ENCODE peak calls at places on chromosomes 3 and 15, in ten cellular contexts. One of them, this sample, is unnamed.

GRCh38 chr15:51163843-51164242 is 69.1 kb upstream of the TNFAIP8L3 start:
- DNase-seq in neuronal stem cell: no peak
- DNase-seq in tibial artery: no peak
- DNase-seq in lower lobe of right lung: no peak
- DNase-seq in cardiac muscle cell: no peak
- DNase-seq in LNCaP clone FGC: no peak
- DNase-seq in HepG2: no peak
- DNase-seq in stomach: no peak
- DNase-seq in ovary: no peak
- DNase-seq in endodermal cell: peak; percentile 57
- DNase-seq in this sample: no peak

GRCh38 chr3:170470063-170471006 is 51.7 kb downstream of the CLDN11 start:
- DNase-seq in cardiac muscle cell: no peak
- DNase-seq in LNCaP clone FGC: no peak
- DNase-seq in lower lobe of right lung: no peak
- DNase-seq in tibial artery: no peak
- DNase-seq in stomach: no peak
- DNase-seq in neuronal stem cell: no peak
- DNase-seq in ovary: no peak
- DNase-seq in HepG2: no peak
- DNase-seq in endodermal cell: no peak
- DNase-seq in this sample: no peak

GRCh38 chr3:108493862-108494261 is 16.5 kb downstream of the MYH15 start:
- DNase-seq in ovary: no peak
- DNase-seq in tibial artery: no peak
- DNase-seq in lower lobe of right lung: no peak
- DNase-seq in LNCaP clone FGC: no peak
- DNase-seq in endodermal cell: peak; percentile 52
- DNase-seq in HepG2: no peak
- DNase-seq in stomach: no peak
- DNase-seq in neuronal stem cell: no peak
- DNase-seq in cardiac muscle cell: no peak
- DNase-seq in this sample: no peak

GRCh38 chr3:13746385-13746784 is 133.5 kb downstream of the WNT7A start:
- DNase-seq in lower lobe of right lung: no peak
- DNase-seq in cardiac muscle cell: no peak
- DNase-seq in HepG2: no peak
- DNase-seq in neuronal stem cell: no peak
- DNase-seq in LNCaP clone FGC: no peak
- DNase-seq in endodermal cell: no peak
- DNase-seq in ovary: no peak
- DNase-seq in tibial artery: no peak
- DNase-seq in stomach: no peak
- DNase-seq in this sample: no peak

GRCh38 chr3:56783644-56784451 is 17.9 kb downstream of the ARHGEF3 start:
- DNase-seq in cardiac muscle cell: peak; percentile 86
- DNase-seq in tibial artery: peak; percentile 70
- DNase-seq in HepG2: peak; percentile 77
- DNase-seq in LNCaP clone FGC: peak; percentile 94
- DNase-seq in endodermal cell: no peak
- DNase-seq in ovary: no peak
- DNase-seq in stomach: peak; percentile 70
- DNase-seq in lower lobe of right lung: peak; percentile 72
- DNase-seq in neuronal stem cell: no peak
- DNase-seq in this sample: peak; percentile 88

GRCh38 chr3:191958980-191959671 is 498.2 kb downstream of the PYDC2 start:
- DNase-seq in HepG2: no peak
- DNase-seq in endodermal cell: no peak
- DNase-seq in stomach: no peak
- DNase-seq in lower lobe of right lung: no peak
- DNase-seq in LNCaP clone FGC: no peak
- DNase-seq in ovary: no peak
- DNase-seq in tibial artery: no peak
- DNase-seq in cardiac muscle cell: no peak
- DNase-seq in neuronal stem cell: no peak
- DNase-seq in this sample: no peak

GRCh38 chr3:128727059-128727458 is 1.1 kb downstream of the RAB7A start:
- DNase-seq in tibial artery: no peak
- DNase-seq in lower lobe of right lung: no peak
- DNase-seq in cardiac muscle cell: no peak
- DNase-seq in endodermal cell: no peak
- DNase-seq in LNCaP clone FGC: no peak
- DNase-seq in HepG2: no peak
- DNase-seq in ovary: no peak
- DNase-seq in stomach: no peak
- DNase-seq in neuronal stem cell: no peak
- DNase-seq in this sample: no peak

GRCh38 chr15:99090938-99091337 is 13.9 kb upstream of the SYNM start:
- DNase-seq in endodermal cell: peak; percentile 65
- DNase-seq in HepG2: no peak
- DNase-seq in cardiac muscle cell: no peak
- DNase-seq in ovary: no peak
- DNase-seq in tibial artery: no peak
- DNase-seq in neuronal stem cell: no peak
- DNase-seq in LNCaP clone FGC: no peak
- DNase-seq in stomach: no peak
- DNase-seq in lower lobe of right lung: no peak
- DNase-seq in this sample: no peak

GRCh38 chr15:40754883-40755815 is at the start of gene RMDN3:
- DNase-seq in endodermal cell: peak; percentile 98
- DNase-seq in LNCaP clone FGC: peak; percentile 63
- DNase-seq in stomach: peak; percentile 94
- DNase-seq in cardiac muscle cell: peak; percentile 95
- DNase-seq in lower lobe of right lung: peak; percentile 96
- DNase-seq in HepG2: peak; percentile 77
- DNase-seq in tibial artery: peak; percentile 87
- DNase-seq in neuronal stem cell: peak; percentile 96
- DNase-seq in ovary: peak; percentile 97
- DNase-seq in this sample: peak; percentile 90
- H3K4me3 ChIP-seq in endodermal cell: peak within 1 kb of the TSS; percentile 86
- H3K4me3 ChIP-seq in LNCaP clone FGC: peak within 1 kb of the TSS; percentile 99
- H3K4me3 ChIP-seq in stomach: peak within 1 kb of the TSS; percentile 89
- H3K4me3 ChIP-seq in cardiac muscle cell: peak within 1 kb of the TSS; percentile 77
- H3K4me3 ChIP-seq in lower lobe of right lung: peak within 1 kb of the TSS; percentile 95
- H3K4me3 ChIP-seq in HepG2: peak within 1 kb of the TSS; percentile 83
- H3K4me3 ChIP-seq in tibial artery: peak within 1 kb of the TSS; percentile 82
- H3K4me3 ChIP-seq in neuronal stem cell: peak within 1 kb of the TSS; percentile 86
- H3K4me3 ChIP-seq in ovary: peak within 1 kb of the TSS; percentile 68
- H3K4me3 ChIP-seq in this sample: peak within 1 kb of the TSS; percentile 75

DNA sequence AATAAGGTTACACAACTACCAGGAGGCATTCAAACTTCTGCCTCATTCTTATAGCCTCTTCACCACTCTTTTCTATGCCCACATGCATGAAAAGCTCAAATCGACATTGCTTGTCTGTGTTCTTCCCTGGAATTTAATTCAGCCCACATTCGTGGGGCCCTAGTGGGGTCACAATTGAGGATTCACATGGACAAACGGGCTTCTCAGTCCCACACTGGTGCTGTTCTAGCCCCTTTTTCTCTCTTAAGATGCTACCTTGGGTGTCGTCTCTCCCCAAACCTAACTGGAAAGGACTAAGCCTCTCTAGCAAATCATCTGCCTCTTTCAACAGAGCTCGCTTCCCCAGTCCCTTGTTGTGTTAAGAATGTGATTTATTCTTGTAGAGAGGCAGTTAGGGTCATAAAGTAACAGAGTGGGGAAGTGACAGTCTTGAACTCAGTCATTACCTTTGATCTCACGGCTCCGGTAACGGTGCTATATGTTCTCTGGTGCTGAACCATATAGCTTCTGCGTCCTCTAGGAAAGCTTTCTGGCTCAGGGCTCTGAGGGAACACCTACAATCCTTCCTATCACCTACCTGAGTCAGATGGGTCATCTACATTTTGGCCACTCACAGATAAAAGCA is 4.9 kb downstream of the LPP start:
- DNase-seq in LNCaP clone FGC: no peak
- DNase-seq in neuronal stem cell: no peak
- DNase-seq in stomach: no peak
- DNase-seq in lower lobe of right lung: no peak
- DNase-seq in tibial artery: no peak
- DNase-seq in endodermal cell: no peak
- DNase-seq in ovary: no peak
- DNase-seq in HepG2: no peak
- DNase-seq in cardiac muscle cell: no peak
- DNase-seq in this sample: no peak
- H3K4me3 ChIP-seq in LNCaP clone FGC: no peak overlapping the region
- H3K4me3 ChIP-seq in neuronal stem cell: no peak overlapping the region
- H3K4me3 ChIP-seq in stomach: no peak overlapping the region
- H3K4me3 ChIP-seq in lower lobe of right lung: no peak overlapping the region
- H3K4me3 ChIP-seq in tibial artery: peak overlapping the region; percentile 2
- H3K4me3 ChIP-seq in endodermal cell: no peak overlapping the region
- H3K4me3 ChIP-seq in ovary: no peak overlapping the region
- H3K4me3 ChIP-seq in HepG2: no peak overlapping the region
- H3K4me3 ChIP-seq in cardiac muscle cell: no peak overlapping the region
- H3K4me3 ChIP-seq in this sample: no peak overlapping the region

GRCh38 chr15:91694829-91695205 is 158.7 kb upstream of the SLCO3A1 start:
- DNase-seq in LNCaP clone FGC: peak; percentile 25
- DNase-seq in ovary: peak; percentile 66
- DNase-seq in HepG2: peak; percentile 39
- DNase-seq in neuronal stem cell: no peak
- DNase-seq in stomach: no peak
- DNase-seq in tibial artery: peak; percentile 69
- DNase-seq in cardiac muscle cell: peak; percentile 86
- DNase-seq in lower lobe of right lung: no peak
- DNase-seq in endodermal cell: no peak
- DNase-seq in this sample: no peak

GRCh38 chr15:91689377-91689776 is 164.1 kb upstream of the SLCO3A1 start:
- DNase-seq in endodermal cell: no peak
- DNase-seq in ovary: no peak
- DNase-seq in cardiac muscle cell: no peak
- DNase-seq in HepG2: no peak
- DNase-seq in stomach: no peak
- DNase-seq in neuronal stem cell: no peak
- DNase-seq in lower lobe of right lung: no peak
- DNase-seq in tibial artery: no peak
- DNase-seq in LNCaP clone FGC: no peak
- DNase-seq in this sample: no peak

GRCh38 chr15:91696981-91697380 is 156.5 kb upstream of the SLCO3A1 start:
- DNase-seq in cardiac muscle cell: no peak
- DNase-seq in endodermal cell: no peak
- DNase-seq in lower lobe of right lung: no peak
- DNase-seq in LNCaP clone FGC: no peak
- DNase-seq in tibial artery: no peak
- DNase-seq in HepG2: no peak
- DNase-seq in ovary: no peak
- DNase-seq in neuronal stem cell: no peak
- DNase-seq in stomach: no peak
- DNase-seq in this sample: no peak

GRCh38 chr15:91692596-91692995 is 160.9 kb upstream of the SLCO3A1 start:
- DNase-seq in tibial artery: no peak
- DNase-seq in ovary: no peak
- DNase-seq in cardiac muscle cell: no peak
- DNase-seq in HepG2: no peak
- DNase-seq in LNCaP clone FGC: no peak
- DNase-seq in neuronal stem cell: no peak
- DNase-seq in lower lobe of right lung: no peak
- DNase-seq in endodermal cell: no peak
- DNase-seq in stomach: no peak
- DNase-seq in this sample: no peak

DNA sequence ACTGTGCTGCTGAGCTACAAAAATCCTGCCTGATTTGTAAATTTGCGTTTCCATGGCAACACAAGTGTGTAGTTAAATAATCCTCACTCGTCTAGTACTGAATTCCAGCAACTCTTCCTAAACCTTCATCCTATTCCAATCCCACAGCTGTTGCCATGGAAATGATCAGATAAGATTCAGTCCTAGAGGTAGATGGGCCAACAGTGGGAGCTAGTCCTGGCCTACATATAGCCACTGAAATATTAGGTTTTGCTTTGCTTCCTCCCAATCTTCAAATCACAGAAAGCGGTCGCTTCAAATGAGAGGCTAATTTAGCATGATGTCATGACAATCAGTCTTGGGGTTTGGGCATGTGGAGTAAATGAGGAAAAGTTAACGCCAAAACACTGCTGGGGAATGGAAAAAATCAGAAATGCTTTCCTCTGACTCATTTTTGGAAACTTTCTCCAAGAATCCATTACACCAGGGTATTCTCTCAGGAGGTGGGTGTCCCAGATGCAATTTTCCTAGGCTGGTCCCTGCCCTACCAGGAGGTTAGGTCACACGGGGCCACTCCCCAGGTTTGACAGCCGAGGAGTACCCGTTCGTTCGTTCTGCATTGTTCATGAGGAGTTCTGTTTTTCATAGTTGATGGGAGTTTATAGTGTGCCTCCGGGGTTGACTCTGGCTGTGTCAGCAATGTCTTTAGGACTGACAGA is 159.2 kb upstream of the SLCO3A1 start:
- DNase-seq in neuronal stem cell: no peak
- DNase-seq in tibial artery: peak; percentile 63
- DNase-seq in ovary: peak; percentile 47
- DNase-seq in stomach: no peak
- DNase-seq in LNCaP clone FGC: no peak
- DNase-seq in cardiac muscle cell: peak; percentile 90
- DNase-seq in lower lobe of right lung: no peak
- DNase-seq in endodermal cell: no peak
- DNase-seq in HepG2: no peak
- DNase-seq in this sample: no peak
- H3K4me3 ChIP-seq in neuronal stem cell: no peak overlapping the region
- H3K4me3 ChIP-seq in tibial artery: peak overlapping the region; percentile 28
- H3K4me3 ChIP-seq in ovary: peak overlapping the region; percentile 34
- H3K4me3 ChIP-seq in stomach: no peak overlapping the region
- H3K4me3 ChIP-seq in LNCaP clone FGC: peak overlapping the region; percentile 33
- H3K4me3 ChIP-seq in cardiac muscle cell: no peak overlapping the region
- H3K4me3 ChIP-seq in lower lobe of right lung: peak overlapping the region; percentile 23
- H3K4me3 ChIP-seq in endodermal cell: no peak overlapping the region
- H3K4me3 ChIP-seq in HepG2: no peak overlapping the region
- H3K4me3 ChIP-seq in this sample: no peak overlapping the region

GRCh38 chr15:27798807-27799206 is 300.3 kb downstream of the OCA2 start:
- DNase-seq in neuronal stem cell: no peak
- DNase-seq in stomach: no peak
- DNase-seq in endodermal cell: no peak
- DNase-seq in ovary: no peak
- DNase-seq in tibial artery: no peak
- DNase-seq in LNCaP clone FGC: no peak
- DNase-seq in lower lobe of right lung: no peak
- DNase-seq in HepG2: no peak
- DNase-seq in cardiac muscle cell: no peak
- DNase-seq in this sample: no peak

GRCh38 chr15:27792756-27793264 is 306.3 kb downstream of the OCA2 start:
- DNase-seq in stomach: no peak
- DNase-seq in neuronal stem cell: no peak
- DNase-seq in ovary: no peak
- DNase-seq in endodermal cell: no peak
- DNase-seq in LNCaP clone FGC: no peak
- DNase-seq in lower lobe of right lung: no peak
- DNase-seq in cardiac muscle cell: no peak
- DNase-seq in HepG2: no peak
- DNase-seq in tibial artery: no peak
- DNase-seq in this sample: no peak

GRCh38 chr15:27797765-27798164 is 301.4 kb downstream of the OCA2 start:
- DNase-seq in ovary: no peak
- DNase-seq in cardiac muscle cell: no peak
- DNase-seq in tibial artery: no peak
- DNase-seq in neuronal stem cell: no peak
- DNase-seq in HepG2: no peak
- DNase-seq in stomach: no peak
- DNase-seq in LNCaP clone FGC: no peak
- DNase-seq in endodermal cell: no peak
- DNase-seq in lower lobe of right lung: no peak
- DNase-seq in this sample: no peak

DNA sequence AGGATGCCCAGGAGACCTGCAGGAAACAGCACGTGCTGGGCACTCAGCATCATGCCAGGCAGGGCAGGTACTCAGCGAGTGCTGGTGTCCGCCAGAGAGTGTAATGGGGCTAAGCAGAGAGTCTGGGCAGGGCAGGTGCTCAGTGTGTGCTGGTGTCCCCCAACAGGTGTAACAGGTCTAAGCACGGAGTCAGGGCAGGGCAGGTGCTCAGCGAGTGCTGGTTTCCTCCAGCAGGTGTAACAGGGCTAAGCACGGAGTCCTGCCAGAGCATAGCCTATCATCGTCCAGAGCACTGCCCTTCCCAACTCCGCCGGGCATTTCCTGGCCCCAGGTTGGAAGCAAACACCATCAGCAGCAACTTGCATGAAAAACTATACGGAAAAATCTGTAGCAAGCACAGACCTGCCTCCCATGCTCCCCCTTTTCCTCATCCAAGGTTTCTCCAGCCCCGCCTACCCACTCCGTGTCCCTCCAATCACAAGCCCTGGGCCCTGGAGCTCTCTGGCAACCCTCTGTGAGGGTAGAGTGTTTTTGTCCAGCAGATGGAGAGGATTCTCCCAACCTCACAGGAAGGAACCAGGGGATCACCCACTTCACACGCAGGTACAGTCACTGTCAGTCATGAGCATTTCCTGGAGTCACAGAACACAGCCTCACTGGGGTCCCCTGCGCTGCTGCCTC is 302.6 kb downstream of the OCA2 start:
- DNase-seq in ovary: no peak
- DNase-seq in lower lobe of right lung: no peak
- DNase-seq in cardiac muscle cell: no peak
- DNase-seq in neuronal stem cell: no peak
- DNase-seq in LNCaP clone FGC: no peak
- DNase-seq in HepG2: no peak
- DNase-seq in stomach: no peak
- DNase-seq in endodermal cell: no peak
- DNase-seq in tibial artery: no peak
- DNase-seq in this sample: no peak
- H3K4me3 ChIP-seq in ovary: no peak overlapping the region
- H3K4me3 ChIP-seq in lower lobe of right lung: no peak overlapping the region
- H3K4me3 ChIP-seq in cardiac muscle cell: no peak overlapping the region
- H3K4me3 ChIP-seq in neuronal stem cell: peak overlapping the region; percentile 58
- H3K4me3 ChIP-seq in LNCaP clone FGC: no peak overlapping the region
- H3K4me3 ChIP-seq in HepG2: no peak overlapping the region
- H3K4me3 ChIP-seq in stomach: no peak overlapping the region
- H3K4me3 ChIP-seq in endodermal cell: no peak overlapping the region
- H3K4me3 ChIP-seq in tibial artery: no peak overlapping the region
- H3K4me3 ChIP-seq in this sample: no peak overlapping the region

This sample was measured in CD8-positive, alpha-beta memory T cell.